ENCODE peak calls at places on chromosomes 6 and 20, in ten cellular contexts. Z is NCI-H345; B is ELR; D is GM23248; N is stimulated activated CD4-positive, alpha-beta T cell treated with anti-CD3 and anti-CD28 coated beads, Interleukin-15, amount 100 ng/mL, for 1 hour; O is A172; R is B cell; L is NCI-H1105; M is AG09319; C is transverse colon. E is an unnamed sample.
A peak's percentile ranks its signal among the peaks of the same experiment; 100 is the strongest.

GRCh38 chr6:90222724-90223198 is 73.9 kb downstream of the BACH2 start:
- DNase-seq in Z (no peak), B (peak; percentile 67), D (peak; percentile 34), N (peak; percentile 42), O (peak; percentile 72), R (no peak), L (no peak), M (no peak), C (no peak), E (peak; percentile 90)

GRCh38 chr6:111653434-111653833 is 47.8 kb upstream of the TRAF3IP2 start:
- DNase-seq in Z (peak; percentile 63), B (no peak), D (no peak), N (no peak), O (no peak), R (no peak), L (peak; percentile 15), M (no peak), C (no peak), E (no peak)

GRCh38 chr20:10322073-10323012 is 103.7 kb downstream of the SNAP25 start:
- DNase-seq in Z (peak; percentile 92), B (peak; percentile 57), D (peak; percentile 61), N (no peak), O (peak; percentile 40), R (no peak), L (no peak), M (no peak), C (no peak), E (peak; percentile 30)

GRCh38 chr6:47844881-47845280 is 63.0 kb downstream of the OPN5 start:
- DNase-seq in Z (no peak), B (no peak), D (no peak), N (no peak), O (no peak), R (no peak), L (no peak), M (no peak), C (no peak), E (no peak)

GRCh38 chr6:11631008-11631407 is 93.5 kb downstream of the TMEM170B start:
- DNase-seq in Z (no peak), B (no peak), D (no peak), N (no peak), O (no peak), R (no peak), L (no peak), M (no peak), C (no peak), E (no peak)

GRCh38 chr6:53986165-53986720 is 125.0 kb upstream of the MLIP start:
- DNase-seq in Z (peak; percentile 11), B (peak; percentile 71), D (peak; percentile 73), N (no peak), O (peak; percentile 62), R (no peak), L (peak; percentile 19), M (peak; percentile 41), C (peak; percentile 53), E (peak; percentile 62)

GRCh38 chr6:72328775-72329174 is 293.1 kb upstream of the KCNQ5 start:
- DNase-seq in Z (no peak), B (peak; percentile 10), D (peak; percentile 31), N (no peak), O (no peak), R (no peak), L (no peak), M (no peak), C (no peak), E (no peak)

GRCh38 chr20:3698511-3699436 is 13.6 kb downstream of the SIGLEC1 start:
- DNase-seq in Z (no peak), B (no peak), D (peak; percentile 23), N (no peak), O (no peak), R (no peak), L (no peak), M (no peak), C (no peak), E (no peak)

GRCh38 chr20:50918403-50918802 is 12.8 kb downstream of the ADNP start:
- DNase-seq in Z (no peak), B (peak; percentile 19), D (peak; percentile 75), N (no peak), O (no peak), R (no peak), L (no peak), M (no peak), C (no peak), E (no peak)

GRCh38 chr20:17518339-17519052 is 12.7 kb downstream of the BFSP1 start:
- DNase-seq in Z (no peak), B (peak; percentile 37), D (peak; percentile 12), N (no peak), O (no peak), R (no peak), L (no peak), M (no peak), C (no peak), E (no peak)

GRCh38 chr20:2141592-2142575 is 40.3 kb downstream of the STK35 start:
- DNase-seq in Z (no peak), B (no peak), D (no peak), N (no peak), O (no peak), R (no peak), L (no peak), M (no peak), C (no peak), E (no peak)

GRCh38 chr6:130882370-130882769 is 55.2 kb downstream of the SMLR1 start:
- DNase-seq in Z (no peak), B (no peak), D (no peak), N (no peak), O (no peak), R (no peak), L (no peak), M (no peak), C (no peak), E (no peak)

GRCh38 chr6:168386973-168387372 is 54.0 kb upstream of the SMOC2 start:
- DNase-seq in Z (no peak), B (no peak), D (no peak), N (no peak), O (no peak), R (no peak), L (no peak), M (no peak), C (no peak), E (no peak)